ENCODE peak calls at places on chromosomes 3 and 15, in four cellular contexts. R, E, N and T are unnamed samples.

GRCh38 chr15:71784719-71785118 is 25.6 kb upstream of the NR2E3 start:
- DNase-seq in R (no peak), E (no peak), N (peak), T (no peak)

GRCh38 chr15:80849308-80849707 is 70.1 kb downstream of the CEMIP start:
- DNase-seq in R (no peak), E (peak), N (no peak), T (no peak)

GRCh38 chr15:76840830-76841460 is 64.2 kb downstream of the SCAPER start:
- DNase-seq in R (no peak), E (peak), N (peak), T (no peak)

GRCh38 chr3:172607305-172608121 is 84.3 kb upstream of the TNFSF10 start:
- DNase-seq in R (peak), E (peak), N (peak), T (peak)

GRCh38 chr15:52050416-52050815 is 31.4 kb downstream of the MAPK6 start:
- DNase-seq in R (no peak), E (peak), N (no peak), T (no peak)

GRCh38 chr3:185549111-185549510 is 3.3 kb downstream of the LIPH start:
- DNase-seq in R (no peak), E (peak), N (no peak), T (no peak)

GRCh38 chr3:50390523-50391177 is 31.3 kb upstream of the TMEM115 start:
- DNase-seq in R (no peak), E (no peak), N (no peak), T (no peak)

GRCh38 chr15:52408823-52409222 is 113.2 kb upstream of the MYO5C start:
- DNase-seq in R (no peak), E (peak), N (no peak), T (no peak)

GRCh38 chr15:80160570-80161156 is 7.9 kb downstream of the FAH start:
- DNase-seq in R (no peak), E (peak), N (peak), T (no peak)

GRCh38 chr3:85185495-85185894 is 226.7 kb downstream of the CADM2 start:
- DNase-seq in R (no peak), E (no peak), N (no peak), T (no peak)

GRCh38 chr3:193240850-193241706 is at the start of gene PLAAT1:
- DNase-seq in R (peak), E (peak), N (peak), T (peak)

GRCh38 chr3:4065080-4065479 is 238.1 kb upstream of the SETMAR start:
- DNase-seq in R (no peak), E (no peak), N (no peak), T (no peak)

GRCh38 chr3:40620151-40620550 is 95.4 kb downstream of the ZNF621 start:
- DNase-seq in R (no peak), E (no peak), N (peak), T (no peak)

GRCh38 chr3:64685800-64686445 is 1.9 kb downstream of the ADAMTS9 start:
- DNase-seq in R (no peak), E (peak), N (peak), T (peak)

GRCh38 chr3:28649266-28649665 is 300.6 kb upstream of the AZI2 start:
- DNase-seq in R (no peak), E (no peak), N (no peak), T (no peak)

GRCh38 chr15:71349736-71350515 is 234.7 kb downstream of the THSD4 start:
- DNase-seq in R (no peak), E (no peak), N (no peak), T (no peak)

GRCh38 chr15:51367322-51367976 is 26.0 kb downstream of the GLDN start:
- DNase-seq in R (no peak), E (no peak), N (peak), T (no peak)

GRCh38 chr15:68025860-68026424 is 28.2 kb upstream of the PIAS1 start:
- DNase-seq in R (no peak), E (peak), N (no peak), T (no peak)

GRCh38 chr3:178964551-178964950 is 107.1 kb downstream of the ZMAT3 start:
- DNase-seq in R (no peak), E (no peak), N (peak), T (no peak)

GRCh38 chr3:154745925-154746324 is 315.9 kb upstream of the GPR149 start:
- DNase-seq in R (no peak), E (no peak), N (no peak), T (no peak)

DNA sequence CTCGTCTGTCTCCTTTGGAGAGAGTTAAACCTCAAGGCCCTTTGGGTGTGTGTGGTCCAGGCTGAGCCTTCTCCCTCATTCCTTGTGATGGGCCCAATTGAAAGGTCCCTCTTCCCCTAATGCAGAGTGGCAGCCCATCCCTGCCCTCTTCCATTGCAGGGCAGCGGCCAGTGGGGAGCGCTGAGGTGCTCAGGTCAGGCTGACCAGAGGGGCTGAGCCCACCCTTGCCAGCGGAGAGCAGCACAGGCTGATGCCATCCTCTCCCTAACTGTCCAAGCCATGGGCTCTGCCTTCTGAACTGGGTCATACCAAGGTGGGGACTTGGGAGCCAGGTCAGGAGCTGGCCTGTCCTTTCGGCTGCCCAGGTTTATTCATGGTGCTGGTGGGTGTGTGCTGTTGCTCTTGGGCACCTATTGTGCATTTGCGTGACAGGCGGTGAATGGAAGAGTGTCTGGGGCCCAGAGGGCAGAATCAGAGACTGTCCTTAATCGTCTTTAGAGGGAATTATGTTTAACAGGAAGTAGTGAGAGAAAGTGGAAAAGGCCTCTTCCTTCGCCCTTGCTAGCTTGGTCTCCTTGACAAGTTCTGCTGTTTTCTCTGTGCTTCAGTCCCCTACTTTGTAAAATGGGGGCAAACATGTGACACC is 96.9 kb downstream of the VGLL4 start:
- DNase-seq in R (no peak), E (no peak), N (no peak), T (no peak)
- H2AK5ac ChIP-seq in R (peak), E (no peak), N (no peak), T (no peak)

DNA sequence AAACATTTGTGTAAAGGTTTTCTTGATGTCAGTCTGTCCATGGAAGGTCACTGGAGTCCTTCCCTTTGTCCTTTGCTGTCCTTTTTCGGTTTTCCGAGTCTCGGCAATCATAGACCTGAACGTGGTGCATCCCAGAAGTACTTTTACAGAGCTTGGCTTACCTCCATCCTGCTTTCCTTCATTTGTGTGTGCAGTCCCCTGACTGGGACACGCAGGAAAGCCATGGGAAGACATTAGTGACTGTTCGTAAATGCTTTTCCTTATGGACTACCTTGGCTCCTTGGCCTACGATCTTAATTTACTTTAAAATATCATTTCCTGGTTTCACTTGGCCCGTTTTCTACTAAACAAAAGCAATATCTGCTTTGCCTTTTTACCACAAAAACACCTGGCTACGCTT is 328.4 kb upstream of the RARB start:
- DNase-seq in R (no peak), E (no peak), N (no peak), T (no peak)
- H4K5ac ChIP-seq in R (no peak), E (no peak), N (no peak), T (no peak)

GRCh38 chr3:53089511-53089910 is 40.7 kb downstream of the RFT1 start:
- DNase-seq in R (no peak), E (no peak), N (no peak), T (no peak)
- H2AK5ac ChIP-seq in R (no peak), E (no peak), N (no peak), T (no peak)

GRCh38 chr3:140523600-140523999 is 154.3 kb upstream of the TRIM42 start:
- DNase-seq in R (no peak), E (no peak), N (no peak), T (no peak)
- H4K5ac ChIP-seq in R (no peak), E (no peak), N (no peak), T (no peak)

GRCh38 chr3:162337630-162338029 is 841.0 kb downstream of the OTOL1 start:
- DNase-seq in R (no peak), E (peak), N (no peak), T (no peak)
- H2AK5ac ChIP-seq in R (no peak), E (no peak), N (no peak), T (no peak)

GRCh38 chr3:48562367-48563095 is 1.1 kb downstream of the UCN2 start:
- DNase-seq in R (no peak), E (no peak), N (no peak), T (no peak)

GRCh38 chr3:48564022-48564421 is 441 bp upstream of the UCN2 start:
- DNase-seq in R (no peak), E (peak), N (no peak), T (no peak)

GRCh38 chr3:48565186-48565585 is 1.6 kb upstream of the UCN2 start:
- DNase-seq in R (no peak), E (no peak), N (no peak), T (no peak)

GRCh38 chr3:48564667-48565066 is 1.1 kb upstream of the UCN2 start:
- DNase-seq in R (no peak), E (no peak), N (no peak), T (no peak)

DNA sequence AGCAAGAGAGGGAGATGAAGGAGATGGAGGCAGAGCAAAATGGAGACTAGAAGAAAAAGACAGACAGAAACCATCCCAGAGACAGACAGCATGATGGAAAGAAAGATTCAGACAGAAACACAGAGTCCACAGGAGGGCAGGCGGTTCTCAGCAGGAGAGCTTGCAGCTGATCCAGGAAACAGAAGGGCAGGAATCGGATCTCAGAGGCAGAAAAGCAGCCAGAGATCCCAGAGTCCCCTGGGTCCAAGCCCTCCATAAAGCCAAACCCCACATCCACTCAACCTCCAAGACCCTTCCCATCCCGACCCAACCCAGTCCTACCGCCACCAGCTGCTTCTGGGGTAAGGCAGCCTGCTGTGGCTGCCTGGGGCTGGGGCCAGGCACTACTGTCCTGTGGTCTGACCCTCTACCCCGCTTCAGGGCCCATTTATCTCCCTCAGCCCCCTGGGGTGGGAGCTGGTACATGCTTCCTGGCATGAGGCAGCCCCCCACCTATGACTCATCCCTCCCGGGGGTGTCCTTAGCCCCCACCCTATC is at the start of gene UCN2:
- DNase-seq in R (no peak), E (peak), N (no peak), T (no peak)
- H4K5ac ChIP-seq in R (peak), E (peak), N (no peak), T (no peak)

GRCh38 chr15:40108061-40108854 is 421 bp downstream of the BMF start:
- DNase-seq in R (no peak), E (peak), N (peak), T (no peak)

GRCh38 chr15:40104865-40105516 is 3.7 kb downstream of the BMF start:
- DNase-seq in R (no peak), E (peak), N (peak), T (peak)

GRCh38 chr15:40104296-40104864 is 4.3 kb downstream of the BMF start:
- DNase-seq in R (no peak), E (no peak), N (no peak), T (no peak)

GRCh38 chr15:40105517-40106202 is 3.0 kb downstream of the BMF start:
- DNase-seq in R (no peak), E (no peak), N (no peak), T (no peak)

GRCh38 chr15:40106203-40107161 is 2.2 kb downstream of the BMF start:
- DNase-seq in R (no peak), E (peak), N (peak), T (peak)
- H2AK5ac ChIP-seq in R (peak), E (peak), N (peak), T (no peak)

DNA sequence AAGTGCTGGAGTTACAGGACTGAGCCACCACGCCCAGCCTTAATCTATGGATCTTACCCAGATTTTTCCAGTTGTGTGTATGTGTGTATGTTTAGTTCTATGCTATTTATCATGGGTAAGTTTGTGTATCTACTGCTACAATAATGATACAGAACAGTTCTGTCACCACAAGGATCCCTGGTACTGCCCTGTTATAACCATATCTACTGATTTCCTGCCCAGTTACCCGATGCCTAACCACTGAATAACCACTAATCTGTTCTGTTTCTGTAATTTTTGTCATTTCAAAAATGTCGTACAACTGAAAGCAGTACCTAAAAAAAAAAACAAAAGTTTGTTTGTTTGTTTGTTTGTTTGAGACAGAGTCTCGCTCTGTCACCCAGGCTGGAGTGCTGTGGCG is 123.7 kb upstream of the RAP2B start:
- DNase-seq in R (no peak), E (no peak), N (no peak), T (no peak)
- H4K5ac ChIP-seq in R (no peak), E (no peak), N (no peak), T (no peak)